ENCODE peak calls at places on chromosomes 5 and 9, in seven cellular contexts. S, T, U, L, B, K and D are unnamed samples.

GRCh38 chr5:161167001-161167765 is 315.2 kb upstream of the ATP10B start:
- DNase-seq in S (no peak), T (no peak), U (no peak), L (no peak), B (no peak), K (no peak), D (no peak)

GRCh38 chr9:89623925-89624420 is 19.2 kb downstream of the GADD45G start:
- DNase-seq in S (no peak), T (no peak), U (peak; percentile 71), L (no peak), B (no peak), K (no peak), D (no peak)

GRCh38 chr5:91486638-91487037 is 103.5 kb upstream of the ARRDC3 start:
- DNase-seq in S (no peak), T (no peak), U (no peak), L (peak; percentile 19), B (no peak), K (no peak), D (no peak)

GRCh38 chr9:88972401-88972800 is 18.9 kb upstream of the S1PR3 start:
- DNase-seq in S (no peak), T (no peak), U (no peak), L (no peak), B (no peak), K (no peak), D (no peak)

GRCh38 chr5:84383816-84384603 is 670 bp downstream of the EDIL3 start:
- DNase-seq in S (no peak), T (peak; percentile 35), U (no peak), L (peak; percentile 67), B (no peak), K (no peak), D (peak; percentile 54)

GRCh38 chr9:128001411-128002298 is 20.9 kb upstream of the EEIG1 start:
- DNase-seq in S (peak; percentile 68), T (no peak), U (no peak), L (peak; percentile 82), B (no peak), K (no peak), D (no peak)

GRCh38 chr9:21674894-21675293 is 127.5 kb upstream of the MTAP start:
- DNase-seq in S (no peak), T (no peak), U (no peak), L (no peak), B (no peak), K (no peak), D (no peak)

GRCh38 chr9:20593551-20593950 is 28.7 kb downstream of the MLLT3 start:
- DNase-seq in S (no peak), T (no peak), U (no peak), L (peak; percentile 87), B (no peak), K (no peak), D (no peak)

GRCh38 chr5:64347308-64347707 is 158.5 kb upstream of the RGS7BP start:
- DNase-seq in S (no peak), T (no peak), U (no peak), L (peak; percentile 6), B (no peak), K (no peak), D (no peak)

GRCh38 chr9:114307323-114308250 is 15.3 kb upstream of the ORM1 start:
- DNase-seq in S (no peak), T (no peak), U (peak; percentile 2), L (peak; percentile 23), B (no peak), K (no peak), D (no peak)

GRCh38 chr5:135020111-135020895 is 13.7 kb downstream of the PITX1 start:
- DNase-seq in S (no peak), T (no peak), U (no peak), L (no peak), B (no peak), K (no peak), D (no peak)

GRCh38 chr5:135016926-135017325 is 17.1 kb downstream of the PITX1 start:
- DNase-seq in S (no peak), T (no peak), U (no peak), L (no peak), B (no peak), K (no peak), D (no peak)

GRCh38 chr5:135015942-135016341 is 18.1 kb downstream of the PITX1 start:
- DNase-seq in S (no peak), T (no peak), U (no peak), L (no peak), B (no peak), K (no peak), D (no peak)

GRCh38 chr5:135018457-135018856 is 15.6 kb downstream of the PITX1 start:
- DNase-seq in S (no peak), T (no peak), U (no peak), L (no peak), B (no peak), K (no peak), D (no peak)

GRCh38 chr5:135019314-135019713 is 14.7 kb downstream of the PITX1 start:
- DNase-seq in S (no peak), T (no peak), U (no peak), L (no peak), B (no peak), K (no peak), D (no peak)
- TF ChIP-seq CTCF in S (no peak), T (no peak), U (no peak), L (no peak), B (no peak), K (no peak), D (no peak)

DNA sequence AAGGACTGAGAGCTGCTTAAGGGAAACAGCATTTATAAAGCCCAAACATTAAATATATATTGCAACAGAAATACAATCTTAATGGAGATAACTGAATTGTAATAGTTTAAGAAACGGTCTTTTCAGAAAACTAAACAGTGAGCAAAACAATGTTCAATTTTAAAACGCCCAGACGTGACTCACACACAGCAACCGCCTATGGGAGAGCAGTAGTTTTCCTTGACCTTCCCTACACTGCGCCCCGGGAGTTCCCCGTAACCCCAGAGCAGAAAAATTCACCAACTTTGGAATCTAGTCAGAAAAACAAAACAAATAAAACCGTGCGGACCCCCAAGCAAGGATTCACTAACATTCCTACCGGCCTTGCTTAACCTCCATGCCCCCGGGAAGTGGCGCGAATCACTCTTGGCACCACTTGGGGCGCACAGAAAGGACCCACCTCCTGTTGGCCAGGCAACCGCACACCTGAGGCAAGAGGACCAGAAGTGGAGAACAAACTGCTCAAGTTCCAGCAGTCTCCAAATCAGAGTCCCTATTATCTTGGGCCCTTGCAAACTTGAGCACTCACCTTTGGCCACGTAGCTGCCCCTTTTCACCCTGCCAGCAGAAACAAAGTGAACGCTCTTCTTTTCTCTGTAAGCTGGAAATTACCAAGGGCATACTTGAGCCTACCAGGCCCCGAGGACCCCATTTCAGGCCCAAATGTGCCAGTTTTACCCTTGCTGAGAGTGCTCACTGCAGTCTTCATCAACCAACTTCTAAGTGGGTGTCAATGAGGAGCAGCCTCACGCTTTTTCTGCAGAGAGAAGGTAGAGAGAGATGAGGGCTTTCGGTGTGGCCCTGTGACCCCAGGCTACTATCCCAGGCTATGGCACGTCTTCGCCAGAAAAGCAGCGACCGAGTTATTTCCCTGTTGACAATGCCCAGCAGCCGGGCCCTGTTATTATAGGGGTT is 189.7 kb downstream of the MEF2C start:
- DNase-seq in S (no peak), T (no peak), U (no peak), L (no peak), B (no peak), K (peak; percentile 28), D (no peak)
- TF ChIP-seq CTCF in S (no peak), T (no peak), U (no peak), L (no peak), B (no peak), K (no peak), D (no peak)

GRCh38 chr5:131005963-131006684 is 158.9 kb downstream of the HINT1 start:
- DNase-seq in S (no peak), T (no peak), U (no peak), L (no peak), B (no peak), K (no peak), D (peak; percentile 44)
- TF ChIP-seq CTCF in S (no peak), T (peak; percentile 45), U (peak; percentile 32), L (no peak), B (no peak), K (peak; percentile 5), D (no peak)

DNA sequence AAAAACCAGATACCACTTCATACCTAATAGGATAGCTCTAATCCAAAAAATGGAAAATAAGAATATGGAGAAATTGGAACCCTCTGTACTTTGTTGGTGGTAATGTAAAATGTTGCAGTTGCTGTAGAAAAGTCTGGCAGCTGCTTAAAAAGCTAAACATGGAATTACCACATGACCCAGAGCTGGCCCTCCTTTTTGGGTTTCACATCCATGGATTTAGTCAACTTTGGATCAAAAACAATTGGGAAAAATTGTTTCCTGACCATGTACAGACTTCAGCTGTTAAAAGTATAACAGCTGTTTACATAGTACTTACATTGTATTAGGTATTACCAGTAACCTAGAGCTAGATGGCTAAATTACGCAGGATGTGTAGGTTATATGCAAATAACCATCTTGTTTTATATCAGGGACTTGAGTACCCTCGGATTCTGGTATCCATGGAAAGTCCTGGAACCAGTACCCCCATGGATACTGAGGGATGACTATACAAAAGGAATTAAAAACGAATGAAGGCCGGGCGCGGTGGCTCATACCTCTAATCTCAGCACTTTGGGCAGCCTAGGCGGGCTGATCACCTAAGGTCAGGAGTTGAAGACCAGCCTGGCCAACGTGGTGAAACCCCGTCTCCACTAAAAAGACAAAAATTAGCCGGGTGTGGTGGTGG is 15.9 kb downstream of the DNAJA1 start:
- DNase-seq in S (no peak), T (no peak), U (no peak), L (no peak), B (no peak), K (no peak), D (no peak)
- TF ChIP-seq CTCF in S (no peak), T (no peak), U (no peak), L (no peak), B (no peak), K (no peak), D (no peak)